ENCODE peak calls at places on chromosomes 7 and 10, in five cellular contexts. E is IMR-90, R is neuronal stem cell, B is heart right ventricle, F is lower lobe of right lung. D is an unnamed sample. For H3K4me1, the result is how much of the 10 kb centered on the place peaks cover.

GRCh38 chr7:131544449-131545425 is 11.7 kb downstream of the PODXL start:
- DNase-seq in F (no peak), E (peak), B (no peak), R (no peak), D (peak)

GRCh38 chr7:17299477-17299991 is 1.1 kb downstream of the AHR start:
- DNase-seq in B (no peak), R (peak), E (peak), F (no peak), D (no peak)

GRCh38 chr7:37675739-37676138 is 7.8 kb upstream of the GPR141 start:
- DNase-seq in E (no peak), R (no peak), F (no peak), B (no peak), D (no peak)

GRCh38 chr7:128022631-128023532 is 8.4 kb downstream of the LRRC4 start:
- DNase-seq in E (peak), B (no peak), R (no peak), F (no peak), D (peak)

GRCh38 chr7:77331938-77332695 is 84.0 kb downstream of the GSAP start:
- DNase-seq in E (peak), B (peak), R (peak), F (peak), D (peak)

GRCh38 chr7:26153246-26153822 is 1.3 kb downstream of the NFE2L3 start:
- DNase-seq in E (no peak), F (no peak), R (no peak), B (no peak), D (no peak)

GRCh38 chr7:132072873-132073272 is 503.4 kb downstream of the PLXNA4 start:
- DNase-seq in B (no peak), R (no peak), E (no peak), F (no peak), D (no peak)

GRCh38 chr10:29635711-29636144 is 957 bp upstream of the SVIL start:
- DNase-seq in F (no peak), E (peak), B (no peak), R (no peak), D (peak)

GRCh38 chr7:44769381-44770209 is 20.9 kb downstream of the ZMIZ2 start:
- DNase-seq in B (peak), R (no peak), F (no peak), E (peak), D (peak)

GRCh38 chr7:103921692-103922091 is 67.8 kb downstream of the RELN start:
- DNase-seq in B (no peak), F (no peak), E (no peak), R (no peak), D (no peak)

GRCh38 chr7:74267756-74268565 is 13.8 kb upstream of the RFC2 start:
- DNase-seq in R (no peak), E (no peak), B (no peak), F (no peak), D (no peak)

GRCh38 chr7:43501881-43502280 is 81.0 kb upstream of the STK17A start:
- DNase-seq in F (no peak), E (peak), R (no peak), B (no peak), D (no peak)

GRCh38 chr10:118840071-118840775 is 85.5 kb upstream of the CACUL1 start:
- DNase-seq in E (no peak), R (no peak), F (no peak), B (no peak), D (no peak)

GRCh38 chr10:4263281-4263921 is 478.4 kb upstream of the KLF6 start:
- DNase-seq in R (no peak), F (no peak), B (no peak), E (no peak), D (no peak)

GRCh38 chr7:33921216-33921938 is 16.0 kb downstream of the BMPER start:
- DNase-seq in F (no peak), R (no peak), B (peak), E (peak), D (peak)

GRCh38 chr7:15832996-15833395 is 146.5 kb upstream of the MEOX2 start:
- DNase-seq in R (no peak), F (no peak), B (peak), E (no peak), D (peak)

GRCh38 chr10:132638130-132638515 is 100.5 kb downstream of the INPP5A start:
- DNase-seq in E (no peak), R (no peak), F (no peak), B (no peak), D (no peak)

GRCh38 chr7:102445674-102446071 is 12.3 kb downstream of the ORAI2 start:
- DNase-seq in F (no peak), E (no peak), B (no peak), R (no peak), D (no peak)

GRCh38 chr10:123648595-123648994 is 17.6 kb upstream of the GPR26 start:
- DNase-seq in R (no peak), E (no peak), B (no peak), F (no peak), D (no peak)

GRCh38 chr7:66307591-66308215 is 102.6 kb downstream of the TPST1 start:
- DNase-seq in R (no peak), E (peak), B (peak), F (no peak), D (no peak)

GRCh38 chr10:63554666-63555065 is 33.5 kb downstream of the REEP3 start:
- DNase-seq in F (peak), E (peak), B (no peak), R (no peak), D (peak)

GRCh38 chr10:30151581-30152389 is 92.4 kb upstream of the JCAD start:
- DNase-seq in F (no peak), B (peak), E (peak), R (no peak), D (peak)

GRCh38 chr7:104862719-104863118 is 151.3 kb upstream of the KMT2E start:
- DNase-seq in R (no peak), F (no peak), E (no peak), B (no peak), D (peak)

GRCh38 chr7:74454948-74455804 is 1.5 kb downstream of the GTF2IRD1 start:
- DNase-seq in B (peak), R (no peak), F (no peak), E (no peak), D (no peak)

GRCh38 chr7:47819054-47819920 is 129.0 kb downstream of the PKD1L1 start:
- DNase-seq in E (peak), R (peak), F (peak), B (peak), D (peak)

GRCh38 chr7:67618569-67619543 is 622.2 kb downstream of the TYW1 start:
- DNase-seq in R (no peak), F (no peak), E (no peak), B (peak), D (peak)

DNA sequence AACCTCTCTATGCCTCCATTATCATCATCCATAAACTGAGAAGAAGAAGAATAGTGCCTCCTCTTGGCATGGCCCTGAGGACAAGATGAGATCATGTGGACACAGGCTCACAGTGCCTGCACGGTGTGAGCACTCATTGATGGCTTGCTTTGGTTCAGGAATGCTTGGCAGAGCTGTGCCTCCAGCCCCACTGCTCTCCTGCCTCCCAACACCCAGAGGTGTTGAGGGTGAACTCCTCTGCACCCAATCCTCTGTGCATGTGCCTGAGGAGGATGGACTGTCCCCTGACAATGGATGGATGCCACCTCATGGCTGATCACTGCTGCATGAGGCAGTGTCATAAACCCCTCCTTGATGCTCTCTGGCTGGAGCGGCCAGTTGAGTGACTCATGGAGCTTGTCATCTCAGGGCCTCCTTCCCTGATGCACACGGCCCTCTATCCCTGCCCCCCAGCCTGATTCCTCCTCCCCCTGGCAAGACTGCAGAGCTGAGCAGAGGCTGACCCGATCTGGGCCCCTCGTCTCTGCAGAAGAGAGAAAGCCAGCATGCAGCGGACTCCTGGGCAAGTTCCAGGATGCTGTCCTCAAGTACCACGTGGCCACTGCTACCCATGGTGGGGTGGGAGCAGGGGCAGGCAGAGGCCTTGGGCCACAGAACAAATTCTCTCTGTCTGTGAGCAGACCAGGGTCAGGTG is 136.3 kb downstream of the KCNMA1 start:
- DNase-seq in F (no peak), B (no peak), R (no peak), E (peak), D (no peak)
- H3K4me3 ChIP-seq in F (no peak), B (no peak), R (no peak), E (no peak), D (no peak)

GRCh38 chr7:139732471-139733167 is 45.2 kb downstream of the HIPK2 start:
- DNase-seq in R (no peak), B (no peak), E (no peak), F (no peak), D (no peak)
- H3K4me1 ChIP-seq in R (under half), B (half or more), E (under half), F (half or more), D (under half)

GRCh38 chr10:122190151-122190550 is 80.9 kb upstream of the BTBD16 start:
- DNase-seq in F (no peak), E (no peak), R (no peak), B (no peak), D (no peak)

GRCh38 chr10:122192142-122192541 is 79.0 kb upstream of the BTBD16 start:
- DNase-seq in E (no peak), R (peak), B (peak), F (no peak), D (no peak)

GRCh38 chr10:122189185-122189584 is 81.9 kb upstream of the BTBD16 start:
- DNase-seq in B (no peak), E (no peak), R (no peak), F (no peak), D (no peak)

GRCh38 chr10:122188706-122189105 is 82.4 kb upstream of the BTBD16 start:
- DNase-seq in B (no peak), F (no peak), E (no peak), R (no peak), D (no peak)

DNA sequence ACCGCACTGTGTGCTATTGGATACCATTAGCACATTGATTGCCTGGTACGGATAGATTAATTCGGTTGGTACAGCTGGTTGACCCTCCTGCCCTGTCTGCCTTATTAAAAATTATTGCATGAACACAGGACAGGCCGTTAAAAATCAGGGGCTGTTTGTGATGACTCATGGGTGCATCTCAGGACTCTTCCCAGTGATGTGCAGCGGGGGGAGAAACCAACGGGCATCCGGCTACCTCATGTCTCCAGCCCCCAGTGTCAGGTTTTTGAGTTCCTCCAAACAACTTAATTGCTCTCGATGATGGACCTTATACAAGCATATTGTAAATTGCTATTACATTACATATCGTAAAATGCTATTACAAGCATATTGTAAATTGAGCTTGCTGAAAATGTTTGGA is 80.5 kb upstream of the BTBD16 start:
- DNase-seq in E (no peak), B (no peak), F (no peak), R (no peak), D (no peak)
- H3K27ac ChIP-seq in E (no peak), B (no peak), F (no peak), R (no peak), D (no peak)

DNA sequence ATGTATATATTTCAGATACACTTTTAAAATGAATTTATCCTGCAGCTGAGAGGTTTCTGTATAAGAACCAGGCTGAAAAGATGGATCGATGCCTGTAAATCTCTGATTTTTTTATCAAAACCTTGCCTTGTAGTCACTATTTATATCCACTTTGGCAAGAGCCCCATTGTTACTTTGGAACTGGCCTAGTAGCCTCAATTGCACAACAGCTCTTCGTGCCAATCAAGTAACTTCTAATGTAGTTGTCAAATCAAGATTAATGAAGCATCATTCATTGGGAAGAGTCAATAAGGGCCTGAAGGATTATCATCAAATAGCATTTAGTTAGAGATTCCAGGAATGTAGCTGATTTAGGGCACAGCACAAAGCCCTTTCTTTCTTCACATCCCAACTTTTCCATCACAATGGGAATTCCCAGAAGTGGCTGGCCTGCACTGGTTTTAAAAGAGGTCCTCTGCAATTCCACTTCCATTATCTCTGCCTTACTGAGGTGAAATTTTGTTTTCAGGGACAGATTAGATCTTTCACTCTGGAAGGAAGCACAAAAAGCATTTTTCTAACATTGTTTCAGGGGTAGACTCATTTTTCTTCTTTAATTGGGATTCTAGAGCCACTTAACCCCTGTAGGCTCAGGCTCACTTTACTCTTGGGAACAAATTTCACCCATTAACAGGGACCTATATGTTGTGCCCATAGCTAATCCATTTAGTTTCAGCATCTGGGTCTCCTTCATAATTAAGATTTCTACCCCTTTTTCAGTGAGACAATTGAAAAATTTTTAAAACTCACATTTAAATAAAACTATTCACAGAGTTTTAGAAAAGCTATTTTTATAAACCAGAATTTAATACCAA is 97.8 kb downstream of the CALCR start:
- DNase-seq in B (no peak), E (no peak), F (no peak), R (peak), D (no peak)
- H3K4me3 ChIP-seq in B (no peak), E (no peak), F (no peak), R (no peak), D (no peak)

DNA sequence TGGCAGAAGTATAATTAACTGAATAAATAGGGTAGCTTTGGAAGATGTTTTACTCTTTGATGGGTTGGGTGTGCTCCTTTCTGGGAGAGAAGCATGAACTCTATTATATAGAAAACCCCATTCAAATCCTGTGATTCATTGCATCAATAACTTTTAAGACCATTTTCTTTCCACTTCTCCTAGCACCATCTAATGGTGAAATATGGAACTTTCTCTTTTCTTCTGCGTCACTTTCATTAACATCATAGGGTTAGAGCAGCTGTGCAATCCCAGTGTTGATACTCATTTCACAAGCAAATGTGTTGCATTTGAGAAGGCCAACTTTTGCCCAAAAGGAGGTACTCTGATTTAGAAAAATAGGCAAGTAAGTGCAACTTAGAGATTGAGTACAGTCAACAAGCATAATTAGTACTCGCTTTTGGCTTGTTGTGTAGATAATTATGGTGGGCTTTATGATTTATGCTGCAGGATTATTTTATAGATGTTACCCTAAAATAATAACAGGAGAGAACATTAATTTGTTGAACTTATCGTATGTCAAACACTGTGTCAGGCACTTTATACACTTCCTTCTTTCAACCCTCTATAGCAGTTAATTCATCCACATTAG is 92.9 kb downstream of the CPED1 start:
- DNase-seq in R (peak), F (no peak), E (peak), B (no peak), D (peak)
- H3K4me1 ChIP-seq in R (under half), F (under half), E (under half), B (under half), D (under half)

GRCh38 chr7:100706672-100707311 is 871 bp downstream of the POP7 start:
- DNase-seq in F (peak), E (no peak), B (no peak), R (no peak), D (no peak)
- H3K27ac ChIP-seq in F (peak), E (peak), B (peak), R (no peak), D (peak)

GRCh38 chr7:1240296-1240820 is 7.7 kb downstream of the UNCX start:
- DNase-seq in B (no peak), E (no peak), F (no peak), R (no peak), D (no peak)
- H3K4me3 ChIP-seq in B (no peak), E (no peak), F (no peak), R (no peak), D (no peak)